ENCODE peak calls at places on chromosome 20, in nine cellular contexts. B is natural killer cell treated with Interleukin-12 subunit alpha and Interleukin-12 subunit beta and Interleukin-15 and Interleukin-18, amount 100 ng/mL, for 72 hours; C is ELF-1; W is HTR-8/SVneo; L is left cardiac atrium; J is kidney; A is activated CD4-positive, alpha-beta T cell treated with anti-CD3 and anti-CD28 coated beads for 24 hours; G is NCI-H2227 treated with DMSO at 0.1 percent for 48 hours; S is substantia nigra. U is an unnamed sample.

GRCh38 chr20:13017883-13018535 is 9.2 kb downstream of the SPTLC3 start:
- DNase-seq in W (no peak), S (no peak), A (no peak), B (no peak), L (no peak), J (no peak), G (no peak), C (no peak), U (no peak)

GRCh38 chr20:50191065-50191565 is 485 bp downstream of the CEBPB start:
- DNase-seq in G (no peak), L (peak; percentile 76), W (no peak), J (no peak), B (peak; percentile 87), A (peak; percentile 45), C (no peak), S (no peak), U (peak; percentile 53)

GRCh38 chr20:49892260-49893216 is 22.8 kb downstream of the SPATA2 start:
- DNase-seq in B (peak; percentile 35), J (no peak), G (no peak), A (no peak), L (peak; percentile 69), S (no peak), W (no peak), C (no peak), U (no peak)

GRCh38 chr20:53513489-53514298 is 79.9 kb downstream of the ZNF217 start:
- DNase-seq in S (no peak), G (no peak), B (no peak), A (no peak), J (no peak), W (no peak), L (no peak), C (no peak), U (no peak)

GRCh38 chr20:54040528-54040927 is 29.9 kb downstream of the BCAS1 start:
- DNase-seq in J (no peak), W (no peak), G (no peak), A (no peak), B (no peak), S (no peak), C (no peak), L (no peak), U (no peak)

GRCh38 chr20:31605031-31605901 is at the start of gene ID1:
- DNase-seq in S (peak; percentile 62), J (peak; percentile 98), W (peak; percentile 96), G (peak; percentile 96), L (peak; percentile 98), C (peak; percentile 98), A (peak; percentile 85), B (peak; percentile 88), U (peak; percentile 86)

GRCh38 chr20:24388828-24389325 is 80.6 kb upstream of the SYNDIG1 start:
- DNase-seq in L (no peak), S (no peak), C (no peak), W (no peak), G (no peak), B (no peak), J (no peak), A (no peak), U (no peak)

GRCh38 chr20:34516874-34517542 is 786 bp downstream of the DYNLRB1 start:
- DNase-seq in A (peak; percentile 20), S (no peak), B (no peak), C (no peak), L (no peak), G (peak; percentile 20), W (peak; percentile 24), J (no peak), U (no peak)

GRCh38 chr20:50312682-50313187 is 122.1 kb downstream of the CEBPB start:
- DNase-seq in G (no peak), J (peak; percentile 94), C (no peak), W (no peak), L (peak; percentile 84), A (no peak), B (no peak), S (no peak), U (no peak)

GRCh38 chr20:46739441-46740213 is 30.2 kb downstream of the SLC2A10 start:
- DNase-seq in J (no peak), G (no peak), L (no peak), S (no peak), A (no peak), B (no peak), W (no peak), C (peak; percentile 37), U (no peak)

GRCh38 chr20:1280421-1281102 is 14.5 kb downstream of the SNPH start:
- DNase-seq in G (no peak), J (no peak), A (no peak), W (no peak), C (no peak), B (no peak), S (no peak), L (no peak), U (no peak)

GRCh38 chr20:38979434-38979833 is 17.3 kb downstream of the DHX35 start:
- DNase-seq in B (no peak), S (no peak), G (no peak), J (no peak), W (no peak), A (no peak), L (no peak), C (no peak), U (no peak)

GRCh38 chr20:62925420-62926228 is 681 bp downstream of the DIDO1 start:
- DNase-seq in L (peak; percentile 50), J (peak; percentile 80), A (no peak), C (no peak), B (peak; percentile 72), S (peak; percentile 48), G (peak; percentile 44), W (no peak), U (peak; percentile 37)

GRCh38 chr20:5859611-5860010 is 90.7 kb downstream of the TRMT6 start:
- DNase-seq in L (no peak), J (no peak), A (no peak), C (no peak), G (no peak), B (no peak), S (no peak), W (no peak), U (no peak)

GRCh38 chr20:40990542-40991120 is 38.0 kb upstream of the TOP1 start:
- DNase-seq in S (peak; percentile 36), G (peak; percentile 70), J (peak; percentile 88), W (peak; percentile 99), L (peak; percentile 81), A (peak; percentile 57), C (peak; percentile 89), B (no peak), U (peak; percentile 63)

GRCh38 chr20:973785-974194 is 28.3 kb downstream of the RSPO4 start:
- DNase-seq in C (peak; percentile 73), L (no peak), W (peak; percentile 64), S (no peak), A (no peak), J (no peak), B (peak; percentile 49), G (no peak), U (no peak)

GRCh38 chr20:49867453-49868215 is 47.7 kb downstream of the SPATA2 start:
- DNase-seq in C (peak; percentile 84), S (no peak), W (no peak), B (no peak), L (no peak), A (no peak), J (no peak), G (no peak), U (no peak)

GRCh38 chr20:57680934-57681914 is 28.6 kb downstream of the PMEPA1 start:
- DNase-seq in A (no peak), G (no peak), J (no peak), S (no peak), L (no peak), C (peak; percentile 73), B (no peak), W (no peak), U (no peak)

GRCh38 chr20:39588148-39588757 is 626.1 kb downstream of the DHX35 start:
- DNase-seq in B (no peak), A (no peak), J (no peak), L (no peak), G (no peak), W (no peak), C (no peak), S (no peak), U (no peak)

GRCh38 chr20:10672579-10673127 is 1.1 kb downstream of the JAG1 start:
- DNase-seq in S (no peak), A (no peak), B (peak; percentile 83), G (peak; percentile 10), W (peak; percentile 28), J (peak; percentile 88), C (no peak), L (peak; percentile 72), U (peak; percentile 14)

GRCh38 chr20:62142252-62143117 is 709 bp downstream of the PSMA7 start:
- DNase-seq in W (no peak), L (peak; percentile 47), J (no peak), B (no peak), A (no peak), G (no peak), S (no peak), C (no peak), U (no peak)

GRCh38 chr20:36819662-36820061 is 46.1 kb upstream of the DSN1 start:
- DNase-seq in L (no peak), A (no peak), G (no peak), S (no peak), J (no peak), C (peak; percentile 64), B (no peak), W (no peak), U (no peak)

GRCh38 chr20:10476319-10476724 is 41.2 kb downstream of the SLX4IP start:
- DNase-seq in C (no peak), S (no peak), W (no peak), L (no peak), G (no peak), J (no peak), A (no peak), B (no peak), U (no peak)

GRCh38 chr20:32236819-32237218 is 29.1 kb downstream of the POFUT1 start:
- DNase-seq in W (no peak), G (peak; percentile 58), S (no peak), B (no peak), L (no peak), A (no peak), J (no peak), C (no peak), U (no peak)

GRCh38 chr20:47629907-47630306 is 128.2 kb downstream of the NCOA3 start:
- DNase-seq in L (no peak), S (no peak), J (no peak), G (no peak), A (no peak), W (no peak), C (no peak), B (no peak), U (no peak)

GRCh38 chr20:48486065-48486464 is 341.7 kb downstream of the PREX1 start:
- DNase-seq in S (no peak), C (peak; percentile 59), B (no peak), W (no peak), G (no peak), L (no peak), J (no peak), A (no peak), U (no peak)

GRCh38 chr20:63254237-63254535 is at the start of gene NKAIN4:
- DNase-seq in L (no peak), B (no peak), W (no peak), J (no peak), G (no peak), S (no peak), C (no peak), A (no peak), U (no peak)

GRCh38 chr20:62025832-62026563 is 39.7 kb downstream of the TAF4 start:
- DNase-seq in S (no peak), G (peak; percentile 11), A (no peak), C (no peak), L (peak; percentile 47), J (peak; percentile 46), W (no peak), B (no peak), U (no peak)